ENCODE peak calls at places on chromosomes 12 and 14, in ten cellular contexts. One of them, this sample, is unnamed.

GRCh38 chr12:114670257-114670955 is 13.6 kb downstream of the TBX3 start:
- DNase-seq in myocyte: no peak
- DNase-seq in hepatocyte: no peak
- DNase-seq in CD4-positive, CD25-positive, alpha-beta regulatory T cell: no peak
- DNase-seq in germinal center: no peak
- DNase-seq in stimulated activated CD4-positive, alpha-beta T cell treated with anti-CD3 and anti-CD28 coated beads, Interleukin-2, amount 100 ng/mL, for 48 hours: no peak
- DNase-seq in OCI-M1: no peak
- DNase-seq in AG08395: no peak
- DNase-seq in ELR: peak
- DNase-seq in NCI-H1436 treated with DMSO at 0.1 percent for 48 hours: no peak
- DNase-seq in this sample: no peak

GRCh38 chr12:52270541-52271070 is 3.8 kb upstream of the KRT86 start:
- DNase-seq in myocyte: no peak
- DNase-seq in hepatocyte: no peak
- DNase-seq in CD4-positive, CD25-positive, alpha-beta regulatory T cell: no peak
- DNase-seq in germinal center: no peak
- DNase-seq in stimulated activated CD4-positive, alpha-beta T cell treated with anti-CD3 and anti-CD28 coated beads, Interleukin-2, amount 100 ng/mL, for 48 hours: no peak
- DNase-seq in OCI-M1: no peak
- DNase-seq in AG08395: no peak
- DNase-seq in ELR: no peak
- DNase-seq in NCI-H1436 treated with DMSO at 0.1 percent for 48 hours: no peak
- DNase-seq in this sample: no peak

GRCh38 chr14:65104791-65105190 is 2.5 kb upstream of the MAX start:
- DNase-seq in myocyte: no peak
- DNase-seq in hepatocyte: no peak
- DNase-seq in CD4-positive, CD25-positive, alpha-beta regulatory T cell: no peak
- DNase-seq in germinal center: no peak
- DNase-seq in stimulated activated CD4-positive, alpha-beta T cell treated with anti-CD3 and anti-CD28 coated beads, Interleukin-2, amount 100 ng/mL, for 48 hours: no peak
- DNase-seq in OCI-M1: no peak
- DNase-seq in AG08395: no peak
- DNase-seq in ELR: no peak
- DNase-seq in NCI-H1436 treated with DMSO at 0.1 percent for 48 hours: no peak
- DNase-seq in this sample: no peak

GRCh38 chr14:56297449-56297848 is 179.2 kb downstream of the PELI2 start:
- DNase-seq in myocyte: peak
- DNase-seq in hepatocyte: no peak
- DNase-seq in CD4-positive, CD25-positive, alpha-beta regulatory T cell: no peak
- DNase-seq in germinal center: no peak
- DNase-seq in stimulated activated CD4-positive, alpha-beta T cell treated with anti-CD3 and anti-CD28 coated beads, Interleukin-2, amount 100 ng/mL, for 48 hours: no peak
- DNase-seq in OCI-M1: no peak
- DNase-seq in AG08395: no peak
- DNase-seq in ELR: no peak
- DNase-seq in NCI-H1436 treated with DMSO at 0.1 percent for 48 hours: no peak
- DNase-seq in this sample: no peak

GRCh38 chr14:101627913-101628257 is 66.6 kb downstream of the DIO3 start:
- DNase-seq in myocyte: no peak
- DNase-seq in hepatocyte: no peak
- DNase-seq in CD4-positive, CD25-positive, alpha-beta regulatory T cell: no peak
- DNase-seq in germinal center: no peak
- DNase-seq in stimulated activated CD4-positive, alpha-beta T cell treated with anti-CD3 and anti-CD28 coated beads, Interleukin-2, amount 100 ng/mL, for 48 hours: no peak
- DNase-seq in OCI-M1: no peak
- DNase-seq in AG08395: no peak
- DNase-seq in ELR: no peak
- DNase-seq in NCI-H1436 treated with DMSO at 0.1 percent for 48 hours: no peak
- DNase-seq in this sample: no peak

GRCh38 chr12:45326358-45326971 is 110.6 kb downstream of the ANO6 start:
- DNase-seq in myocyte: peak
- DNase-seq in hepatocyte: no peak
- DNase-seq in CD4-positive, CD25-positive, alpha-beta regulatory T cell: no peak
- DNase-seq in germinal center: no peak
- DNase-seq in stimulated activated CD4-positive, alpha-beta T cell treated with anti-CD3 and anti-CD28 coated beads, Interleukin-2, amount 100 ng/mL, for 48 hours: no peak
- DNase-seq in OCI-M1: no peak
- DNase-seq in AG08395: no peak
- DNase-seq in ELR: no peak
- DNase-seq in NCI-H1436 treated with DMSO at 0.1 percent for 48 hours: no peak
- DNase-seq in this sample: no peak

GRCh38 chr14:25006961-25007795 is 42.8 kb downstream of the STXBP6 start:
- DNase-seq in myocyte: peak
- DNase-seq in hepatocyte: peak
- DNase-seq in CD4-positive, CD25-positive, alpha-beta regulatory T cell: no peak
- DNase-seq in germinal center: peak
- DNase-seq in stimulated activated CD4-positive, alpha-beta T cell treated with anti-CD3 and anti-CD28 coated beads, Interleukin-2, amount 100 ng/mL, for 48 hours: no peak
- DNase-seq in OCI-M1: peak
- DNase-seq in AG08395: peak
- DNase-seq in ELR: peak
- DNase-seq in NCI-H1436 treated with DMSO at 0.1 percent for 48 hours: no peak
- DNase-seq in this sample: no peak

GRCh38 chr14:30874999-30875787 is 834 bp downstream of the COCH start:
- DNase-seq in myocyte: no peak
- DNase-seq in hepatocyte: peak
- DNase-seq in CD4-positive, CD25-positive, alpha-beta regulatory T cell: peak
- DNase-seq in germinal center: peak
- DNase-seq in stimulated activated CD4-positive, alpha-beta T cell treated with anti-CD3 and anti-CD28 coated beads, Interleukin-2, amount 100 ng/mL, for 48 hours: no peak
- DNase-seq in OCI-M1: no peak
- DNase-seq in AG08395: no peak
- DNase-seq in ELR: no peak
- DNase-seq in NCI-H1436 treated with DMSO at 0.1 percent for 48 hours: no peak
- DNase-seq in this sample: peak

GRCh38 chr12:29253916-29254625 is 105.0 kb downstream of the FAR2 start:
- DNase-seq in myocyte: no peak
- DNase-seq in hepatocyte: no peak
- DNase-seq in CD4-positive, CD25-positive, alpha-beta regulatory T cell: no peak
- DNase-seq in germinal center: no peak
- DNase-seq in stimulated activated CD4-positive, alpha-beta T cell treated with anti-CD3 and anti-CD28 coated beads, Interleukin-2, amount 100 ng/mL, for 48 hours: no peak
- DNase-seq in OCI-M1: peak
- DNase-seq in AG08395: no peak
- DNase-seq in ELR: no peak
- DNase-seq in NCI-H1436 treated with DMSO at 0.1 percent for 48 hours: no peak
- DNase-seq in this sample: no peak

GRCh38 chr12:122851820-122852219 is 16.6 kb downstream of the HIP1R start:
- DNase-seq in myocyte: peak
- DNase-seq in hepatocyte: no peak
- DNase-seq in CD4-positive, CD25-positive, alpha-beta regulatory T cell: no peak
- DNase-seq in germinal center: no peak
- DNase-seq in stimulated activated CD4-positive, alpha-beta T cell treated with anti-CD3 and anti-CD28 coated beads, Interleukin-2, amount 100 ng/mL, for 48 hours: no peak
- DNase-seq in OCI-M1: no peak
- DNase-seq in AG08395: peak
- DNase-seq in ELR: peak
- DNase-seq in NCI-H1436 treated with DMSO at 0.1 percent for 48 hours: no peak
- DNase-seq in this sample: no peak

GRCh38 chr12:19507823-19508222 is 68.5 kb downstream of the AEBP2 start:
- DNase-seq in myocyte: peak
- DNase-seq in hepatocyte: no peak
- DNase-seq in CD4-positive, CD25-positive, alpha-beta regulatory T cell: no peak
- DNase-seq in germinal center: no peak
- DNase-seq in stimulated activated CD4-positive, alpha-beta T cell treated with anti-CD3 and anti-CD28 coated beads, Interleukin-2, amount 100 ng/mL, for 48 hours: no peak
- DNase-seq in OCI-M1: peak
- DNase-seq in AG08395: peak
- DNase-seq in ELR: peak
- DNase-seq in NCI-H1436 treated with DMSO at 0.1 percent for 48 hours: no peak
- DNase-seq in this sample: no peak

GRCh38 chr12:981176-981828 is 9.7 kb upstream of the ERC1 start:
- DNase-seq in myocyte: peak
- DNase-seq in hepatocyte: no peak
- DNase-seq in CD4-positive, CD25-positive, alpha-beta regulatory T cell: no peak
- DNase-seq in germinal center: no peak
- DNase-seq in stimulated activated CD4-positive, alpha-beta T cell treated with anti-CD3 and anti-CD28 coated beads, Interleukin-2, amount 100 ng/mL, for 48 hours: no peak
- DNase-seq in OCI-M1: no peak
- DNase-seq in AG08395: no peak
- DNase-seq in ELR: peak
- DNase-seq in NCI-H1436 treated with DMSO at 0.1 percent for 48 hours: no peak
- DNase-seq in this sample: no peak

GRCh38 chr12:57240069-57240921 is 10.7 kb downstream of the STAC3 start:
- DNase-seq in myocyte: peak
- DNase-seq in hepatocyte: peak
- DNase-seq in CD4-positive, CD25-positive, alpha-beta regulatory T cell: peak
- DNase-seq in germinal center: peak
- DNase-seq in stimulated activated CD4-positive, alpha-beta T cell treated with anti-CD3 and anti-CD28 coated beads, Interleukin-2, amount 100 ng/mL, for 48 hours: peak
- DNase-seq in OCI-M1: peak
- DNase-seq in AG08395: peak
- DNase-seq in ELR: peak
- DNase-seq in NCI-H1436 treated with DMSO at 0.1 percent for 48 hours: no peak
- DNase-seq in this sample: peak

GRCh38 chr12:5003025-5003666 is 40.5 kb upstream of the KCNA5 start:
- DNase-seq in myocyte: peak
- DNase-seq in hepatocyte: peak
- DNase-seq in CD4-positive, CD25-positive, alpha-beta regulatory T cell: peak
- DNase-seq in germinal center: peak
- DNase-seq in stimulated activated CD4-positive, alpha-beta T cell treated with anti-CD3 and anti-CD28 coated beads, Interleukin-2, amount 100 ng/mL, for 48 hours: peak
- DNase-seq in OCI-M1: peak
- DNase-seq in AG08395: peak
- DNase-seq in ELR: peak
- DNase-seq in NCI-H1436 treated with DMSO at 0.1 percent for 48 hours: no peak
- DNase-seq in this sample: no peak

GRCh38 chr14:96574171-96574632 is 72.0 kb downstream of the PAPOLA start:
- DNase-seq in myocyte: no peak
- DNase-seq in hepatocyte: no peak
- DNase-seq in CD4-positive, CD25-positive, alpha-beta regulatory T cell: no peak
- DNase-seq in germinal center: no peak
- DNase-seq in stimulated activated CD4-positive, alpha-beta T cell treated with anti-CD3 and anti-CD28 coated beads, Interleukin-2, amount 100 ng/mL, for 48 hours: no peak
- DNase-seq in OCI-M1: no peak
- DNase-seq in AG08395: no peak
- DNase-seq in ELR: no peak
- DNase-seq in NCI-H1436 treated with DMSO at 0.1 percent for 48 hours: no peak
- DNase-seq in this sample: no peak

GRCh38 chr12:57881035-57881973 is 34.8 kb upstream of the CTDSP2 start:
- DNase-seq in myocyte: peak
- DNase-seq in hepatocyte: no peak
- DNase-seq in CD4-positive, CD25-positive, alpha-beta regulatory T cell: no peak
- DNase-seq in germinal center: no peak
- DNase-seq in stimulated activated CD4-positive, alpha-beta T cell treated with anti-CD3 and anti-CD28 coated beads, Interleukin-2, amount 100 ng/mL, for 48 hours: no peak
- DNase-seq in OCI-M1: no peak
- DNase-seq in AG08395: no peak
- DNase-seq in ELR: peak
- DNase-seq in NCI-H1436 treated with DMSO at 0.1 percent for 48 hours: no peak
- DNase-seq in this sample: no peak

GRCh38 chr12:46360908-46361666 is 11.5 kb downstream of the SLC38A2 start:
- DNase-seq in myocyte: no peak
- DNase-seq in hepatocyte: no peak
- DNase-seq in CD4-positive, CD25-positive, alpha-beta regulatory T cell: no peak
- DNase-seq in germinal center: peak
- DNase-seq in stimulated activated CD4-positive, alpha-beta T cell treated with anti-CD3 and anti-CD28 coated beads, Interleukin-2, amount 100 ng/mL, for 48 hours: no peak
- DNase-seq in OCI-M1: no peak
- DNase-seq in AG08395: no peak
- DNase-seq in ELR: no peak
- DNase-seq in NCI-H1436 treated with DMSO at 0.1 percent for 48 hours: no peak
- DNase-seq in this sample: no peak

GRCh38 chr14:77007975-77008421 is 20.5 kb downstream of the IRF2BPL start:
- DNase-seq in myocyte: peak
- DNase-seq in hepatocyte: peak
- DNase-seq in CD4-positive, CD25-positive, alpha-beta regulatory T cell: no peak
- DNase-seq in germinal center: no peak
- DNase-seq in stimulated activated CD4-positive, alpha-beta T cell treated with anti-CD3 and anti-CD28 coated beads, Interleukin-2, amount 100 ng/mL, for 48 hours: no peak
- DNase-seq in OCI-M1: no peak
- DNase-seq in AG08395: no peak
- DNase-seq in ELR: no peak
- DNase-seq in NCI-H1436 treated with DMSO at 0.1 percent for 48 hours: no peak
- DNase-seq in this sample: no peak

GRCh38 chr14:80304125-80304766 is 92.9 kb upstream of the DIO2 start:
- DNase-seq in myocyte: no peak
- DNase-seq in hepatocyte: no peak
- DNase-seq in CD4-positive, CD25-positive, alpha-beta regulatory T cell: no peak
- DNase-seq in germinal center: no peak
- DNase-seq in stimulated activated CD4-positive, alpha-beta T cell treated with anti-CD3 and anti-CD28 coated beads, Interleukin-2, amount 100 ng/mL, for 48 hours: no peak
- DNase-seq in OCI-M1: no peak
- DNase-seq in AG08395: peak
- DNase-seq in ELR: peak
- DNase-seq in NCI-H1436 treated with DMSO at 0.1 percent for 48 hours: no peak
- DNase-seq in this sample: no peak

GRCh38 chr14:56474419-56475022 is 105.1 kb upstream of the TMEM260 start:
- DNase-seq in myocyte: peak
- DNase-seq in hepatocyte: peak
- DNase-seq in CD4-positive, CD25-positive, alpha-beta regulatory T cell: peak
- DNase-seq in germinal center: peak
- DNase-seq in stimulated activated CD4-positive, alpha-beta T cell treated with anti-CD3 and anti-CD28 coated beads, Interleukin-2, amount 100 ng/mL, for 48 hours: peak
- DNase-seq in OCI-M1: peak
- DNase-seq in AG08395: peak
- DNase-seq in ELR: peak
- DNase-seq in NCI-H1436 treated with DMSO at 0.1 percent for 48 hours: no peak
- DNase-seq in this sample: peak

GRCh38 chr14:54818201-54819133 is 84.2 kb downstream of the GCH1 start:
- DNase-seq in myocyte: peak
- DNase-seq in hepatocyte: peak
- DNase-seq in CD4-positive, CD25-positive, alpha-beta regulatory T cell: no peak
- DNase-seq in germinal center: no peak
- DNase-seq in stimulated activated CD4-positive, alpha-beta T cell treated with anti-CD3 and anti-CD28 coated beads, Interleukin-2, amount 100 ng/mL, for 48 hours: no peak
- DNase-seq in OCI-M1: peak
- DNase-seq in AG08395: peak
- DNase-seq in ELR: peak
- DNase-seq in NCI-H1436 treated with DMSO at 0.1 percent for 48 hours: peak
- DNase-seq in this sample: no peak

GRCh38 chr14:69637503-69638030 is 26.2 kb downstream of the SUSD6 start:
- DNase-seq in myocyte: peak
- DNase-seq in hepatocyte: peak
- DNase-seq in CD4-positive, CD25-positive, alpha-beta regulatory T cell: no peak
- DNase-seq in germinal center: no peak
- DNase-seq in stimulated activated CD4-positive, alpha-beta T cell treated with anti-CD3 and anti-CD28 coated beads, Interleukin-2, amount 100 ng/mL, for 48 hours: no peak
- DNase-seq in OCI-M1: peak
- DNase-seq in AG08395: no peak
- DNase-seq in ELR: no peak
- DNase-seq in NCI-H1436 treated with DMSO at 0.1 percent for 48 hours: no peak
- DNase-seq in this sample: no peak

GRCh38 chr14:103544627-103545218 is 15.7 kb downstream of the TRMT61A start:
- DNase-seq in myocyte: no peak
- DNase-seq in hepatocyte: no peak
- DNase-seq in CD4-positive, CD25-positive, alpha-beta regulatory T cell: no peak
- DNase-seq in germinal center: no peak
- DNase-seq in stimulated activated CD4-positive, alpha-beta T cell treated with anti-CD3 and anti-CD28 coated beads, Interleukin-2, amount 100 ng/mL, for 48 hours: no peak
- DNase-seq in OCI-M1: no peak
- DNase-seq in AG08395: no peak
- DNase-seq in ELR: no peak
- DNase-seq in NCI-H1436 treated with DMSO at 0.1 percent for 48 hours: no peak
- DNase-seq in this sample: no peak

This sample was measured in naive thymus-derived CD4-positive, alpha-beta T cell.